ENCODE peak calls at places on chromosome 11, in eight cellular contexts. D is cardiac muscle cell; N is HepG2; C is foreskin fibroblast; J is CD8-positive, alpha-beta T cell; R is right lobe of liver; U is cardiac fibroblast; X is right atrium auricular region. F is an unnamed sample.

GRCh38 chr11:129750343-129751292 is 65.0 kb upstream of the TMEM45B start:
- DNase-seq in D (peak), N (peak), C (peak), J (peak), R (peak), U (peak), X (peak), F (peak)

GRCh38 chr11:123561046-123561781 is 93.2 kb downstream of the SCN3B start:
- DNase-seq in D (peak), N (peak), C (peak), J (no peak), R (no peak), U (peak), X (no peak), F (peak)

GRCh38 chr11:58880625-58881024 is 36.1 kb upstream of the GLYATL2 start:
- DNase-seq in D (no peak), N (peak), C (no peak), J (no peak), R (no peak), U (no peak), X (no peak), F (no peak)

GRCh38 chr11:69372589-69373250 is 78.8 kb downstream of the MYEOV start:
- DNase-seq in D (no peak), N (no peak), C (no peak), J (no peak), R (peak), U (no peak), X (peak), F (peak)

GRCh38 chr11:73267122-73267846 is 4.9 kb upstream of the P2RY6 start:
- DNase-seq in D (no peak), N (no peak), C (no peak), J (no peak), R (peak), U (no peak), X (peak), F (no peak)

GRCh38 chr11:69309800-69310280 is 15.9 kb downstream of the MYEOV start:
- DNase-seq in D (no peak), N (no peak), C (peak), J (no peak), R (peak), U (no peak), X (no peak), F (no peak)

GRCh38 chr11:121561716-121562115 is 108.9 kb upstream of the SORL1-AS1 start:
- DNase-seq in D (no peak), N (peak), C (no peak), J (no peak), R (no peak), U (no peak), X (no peak), F (no peak)

GRCh38 chr11:108819957-108820356 is 155.1 kb downstream of the DDX10 start:
- DNase-seq in D (no peak), N (no peak), C (no peak), J (no peak), R (no peak), U (no peak), X (no peak), F (no peak)

GRCh38 chr11:15653191-15653590 is 538.5 kb downstream of the INSC start:
- DNase-seq in D (no peak), N (no peak), C (no peak), J (no peak), R (no peak), U (no peak), X (no peak), F (no peak)

GRCh38 chr11:14411818-14412217 is 52.8 kb upstream of the RRAS2 start:
- DNase-seq in D (no peak), N (no peak), C (peak), J (no peak), R (no peak), U (peak), X (peak), F (no peak)

GRCh38 chr11:59221438-59221837 is 8.7 kb upstream of the MPEG1 start:
- DNase-seq in D (no peak), N (no peak), C (peak), J (no peak), R (no peak), U (peak), X (no peak), F (no peak)

GRCh38 chr11:76588455-76589325 is 81.9 kb downstream of the LRRC32 start:
- DNase-seq in D (no peak), N (no peak), C (peak), J (no peak), R (peak), U (peak), X (peak), F (no peak)

GRCh38 chr11:34616086-34616485 is 4.8 kb upstream of the EHF start:
- DNase-seq in D (no peak), N (no peak), C (no peak), J (no peak), R (no peak), U (no peak), X (no peak), F (no peak)

GRCh38 chr11:83310718-83311117 is 24.6 kb upstream of the CCDC90B start:
- DNase-seq in D (no peak), N (no peak), C (no peak), J (no peak), R (no peak), U (no peak), X (no peak), F (no peak)

GRCh38 chr11:47705722-47706121 is 9.4 kb downstream of the AGBL2 start:
- DNase-seq in D (no peak), N (no peak), C (no peak), J (no peak), R (no peak), U (no peak), X (no peak), F (no peak)

GRCh38 chr11:67055812-67056211 is 835 bp upstream of the RHOD start:
- DNase-seq in D (no peak), N (no peak), C (peak), J (no peak), R (no peak), U (peak), X (no peak), F (no peak)

GRCh38 chr11:17743808-17744119 is 9.2 kb downstream of the KCNC1 start:
- DNase-seq in D (no peak), N (no peak), C (peak), J (no peak), R (no peak), U (no peak), X (no peak), F (no peak)

GRCh38 chr11:110158317-110159200 is 65.4 kb downstream of the ZC3H12C start:
- DNase-seq in D (no peak), N (no peak), C (no peak), J (no peak), R (no peak), U (no peak), X (no peak), F (no peak)

GRCh38 chr11:64675417-64676252 is 47.4 kb downstream of the NRXN2 start:
- DNase-seq in D (peak), N (no peak), C (peak), J (no peak), R (no peak), U (peak), X (peak), F (no peak)

GRCh38 chr11:82792319-82792718 is 58.7 kb upstream of the FAM181B start:
- DNase-seq in D (no peak), N (no peak), C (no peak), J (no peak), R (no peak), U (no peak), X (no peak), F (no peak)

GRCh38 chr11:116427903-116428637 is 344.7 kb downstream of the BUD13 start:
- DNase-seq in D (peak), N (peak), C (no peak), J (no peak), R (no peak), U (no peak), X (no peak), F (no peak)

GRCh38 chr11:123194308-123195181 is 503 bp downstream of the CLMP start:
- DNase-seq in D (peak), N (no peak), C (peak), J (no peak), R (no peak), U (peak), X (no peak), F (peak)

GRCh38 chr11:58659910-58660570 is 37.6 kb downstream of the CNTF start:
- DNase-seq in D (no peak), N (no peak), C (no peak), J (no peak), R (no peak), U (no peak), X (no peak), F (no peak)

GRCh38 chr11:23425379-23425778 is 565.1 kb upstream of the CCDC179 start:
- DNase-seq in D (no peak), N (no peak), C (peak), J (no peak), R (no peak), U (no peak), X (no peak), F (no peak)

GRCh38 chr11:121588747-121589146 is 136.0 kb upstream of the SORL1-AS1 start:
- DNase-seq in D (no peak), N (no peak), C (no peak), J (no peak), R (no peak), U (no peak), X (no peak), F (no peak)

GRCh38 chr11:129610125-129610524 is 205.5 kb upstream of the TMEM45B start:
- DNase-seq in D (no peak), N (no peak), C (no peak), J (no peak), R (no peak), U (no peak), X (no peak), F (no peak)

GRCh38 chr11:121687961-121688566 is 235.3 kb upstream of the SORL1-AS1 start:
- DNase-seq in D (peak), N (no peak), C (peak), J (no peak), R (no peak), U (peak), X (no peak), F (no peak)

GRCh38 chr11:96260067-96260511 is 82.9 kb downstream of the MAML2 start:
- DNase-seq in D (no peak), N (no peak), C (no peak), J (no peak), R (no peak), U (no peak), X (no peak), F (no peak)

GRCh38 chr11:17479284-17480214 is 2.9 kb upstream of the ABCC8 start:
- DNase-seq in D (peak), N (no peak), C (peak), J (no peak), R (no peak), U (peak), X (no peak), F (peak)

GRCh38 chr11:120181446-120181992 is 29.3 kb upstream of the OAF start:
- DNase-seq in D (no peak), N (no peak), C (no peak), J (no peak), R (peak), U (no peak), X (peak), F (no peak)

GRCh38 chr11:63613517-63614135 is 607 bp downstream of the PLAAT3 start:
- DNase-seq in D (peak), N (no peak), C (peak), J (no peak), R (peak), U (peak), X (peak), F (no peak)

GRCh38 chr11:15845261-15845660 is 511.1 kb downstream of the SOX6 start:
- DNase-seq in D (no peak), N (no peak), C (no peak), J (no peak), R (no peak), U (no peak), X (no peak), F (no peak)

GRCh38 chr11:34276465-34276864 is 81.3 kb downstream of the ABTB2 start:
- DNase-seq in D (no peak), N (no peak), C (no peak), J (no peak), R (no peak), U (no peak), X (no peak), F (no peak)

GRCh38 chr11:106961518-106961917 is 56.8 kb downstream of the GUCY1A2 start:
- DNase-seq in D (no peak), N (no peak), C (peak), J (no peak), R (no peak), U (peak), X (no peak), F (no peak)

GRCh38 chr11:120136356-120136755 is 1.6 kb downstream of the TRIM29 start:
- DNase-seq in D (no peak), N (no peak), C (no peak), J (no peak), R (peak), U (no peak), X (no peak), F (no peak)

GRCh38 chr11:101397941-101398340 is 185.9 kb downstream of the TRPC6 start:
- DNase-seq in D (no peak), N (no peak), C (no peak), J (no peak), R (no peak), U (no peak), X (no peak), F (no peak)

DNA sequence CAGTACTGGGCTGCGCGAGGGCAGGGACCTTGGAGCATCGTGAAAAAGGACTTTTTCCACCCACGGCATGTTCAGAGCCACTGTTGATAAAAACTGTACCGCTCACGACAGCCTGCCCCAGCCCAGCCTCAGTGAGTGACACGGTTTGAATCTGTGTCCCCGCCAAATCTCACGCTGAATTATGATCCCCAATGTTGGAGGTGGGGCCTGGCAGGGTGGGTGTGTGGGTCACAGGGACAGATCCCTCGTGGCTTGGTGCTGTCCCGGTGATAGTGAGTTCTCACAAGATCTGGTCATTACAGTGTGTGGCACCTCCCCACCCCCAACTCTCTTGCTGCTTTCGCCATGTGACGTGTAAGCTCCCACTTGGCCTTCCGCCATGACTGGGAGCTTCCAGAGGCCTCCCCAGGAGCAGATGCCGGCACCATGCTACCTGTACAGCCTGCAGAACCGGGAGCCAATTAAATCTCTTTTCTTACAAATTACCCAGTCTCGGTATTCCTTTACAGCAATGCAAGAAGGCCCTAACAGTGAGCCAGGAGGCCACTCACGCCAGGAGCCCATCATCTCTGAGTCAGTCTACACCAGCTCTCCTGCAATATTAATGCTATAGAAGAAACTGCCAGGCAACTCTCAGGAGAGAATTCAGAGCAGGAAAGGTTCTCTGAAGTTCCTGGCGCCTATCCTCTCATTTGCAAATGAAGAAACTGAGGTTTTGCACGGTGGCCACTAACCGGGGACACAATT is 1.3 kb downstream of the TOLLIP start:
- DNase-seq in D (no peak), N (no peak), C (peak), J (no peak), R (peak), U (no peak), X (no peak), F (no peak)
- TF ChIP-seq CTCF in D (no peak), N (no peak), C (no peak), J (no peak), R (no peak), U (no peak), X (no peak), F (no peak)

GRCh38 chr11:113806403-113806802 is 26.8 kb downstream of the CLDN25 start:
- DNase-seq in D (peak), N (peak), C (peak), J (no peak), R (peak), U (peak), X (no peak), F (no peak)
- TF ChIP-seq CTCF in D (peak), N (peak), C (peak), J (no peak), R (peak), U (peak), X (peak), F (peak)

DNA sequence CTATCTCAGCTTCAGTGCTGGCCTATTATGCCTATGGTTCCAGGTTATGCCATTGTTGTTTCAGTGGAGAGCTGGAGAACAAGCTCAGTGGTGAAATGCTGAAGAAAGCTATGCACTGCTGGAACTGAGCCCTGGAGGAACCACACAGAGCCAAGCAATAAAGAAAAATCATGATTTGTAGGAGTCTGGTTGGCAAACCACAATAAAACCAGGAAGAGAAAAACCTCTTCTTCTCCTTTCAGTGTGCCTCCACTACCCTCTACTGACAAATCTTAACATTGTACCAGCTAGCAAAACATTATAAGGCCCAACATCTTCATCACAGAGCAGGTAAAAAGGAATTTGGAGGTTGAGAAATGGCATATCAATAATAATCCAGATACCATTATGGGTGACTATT is 5.3 kb downstream of the OR51F2 start:
- DNase-seq in D (no peak), N (no peak), C (peak), J (no peak), R (no peak), U (peak), X (no peak), F (no peak)
- TF ChIP-seq CTCF in D (no peak), N (peak), C (no peak), J (no peak), R (no peak), U (peak), X (peak), F (peak)

DNA sequence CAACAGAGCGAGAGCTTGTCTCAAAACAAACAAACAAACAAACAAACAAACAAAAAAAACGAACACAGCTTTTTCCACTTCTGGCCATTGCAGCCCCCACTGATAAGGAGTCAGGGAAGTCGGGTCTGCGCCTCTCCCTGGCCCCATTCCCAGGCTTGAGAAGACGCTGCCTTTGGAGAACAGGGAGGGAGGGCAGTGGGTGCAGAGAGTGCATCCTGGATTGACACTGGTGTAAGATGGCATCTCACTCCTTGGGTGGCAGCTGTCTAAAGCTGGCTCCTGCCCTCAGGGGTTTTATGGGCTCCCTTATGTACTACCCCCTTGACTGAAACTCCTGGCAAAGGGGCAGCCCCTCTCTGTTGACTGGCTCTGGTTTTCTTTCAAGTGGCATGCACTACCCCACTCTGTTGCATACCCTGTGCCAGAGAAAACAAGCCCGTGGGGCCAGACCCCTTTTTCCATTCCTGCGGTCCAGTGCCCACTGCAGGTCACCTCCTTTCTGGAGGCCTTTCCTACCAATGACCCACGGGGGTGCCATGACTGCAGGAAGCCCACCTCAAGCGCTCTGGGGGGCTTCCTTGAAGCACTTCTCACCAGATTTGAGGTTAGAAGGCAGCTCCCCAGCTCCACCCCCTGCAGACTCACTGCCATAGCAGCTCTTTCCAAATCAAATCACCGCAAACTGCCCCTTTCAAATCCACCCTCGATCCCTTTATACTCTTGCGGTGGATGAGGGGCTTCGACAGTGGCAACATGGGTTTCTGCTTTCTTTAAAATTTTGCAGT is 12.7 kb downstream of the DRAP1 start:
- DNase-seq in D (no peak), N (no peak), C (peak), J (no peak), R (no peak), U (no peak), X (no peak), F (no peak)
- TF ChIP-seq CTCF in D (no peak), N (no peak), C (no peak), J (peak), R (no peak), U (no peak), X (no peak), F (no peak)

DNA sequence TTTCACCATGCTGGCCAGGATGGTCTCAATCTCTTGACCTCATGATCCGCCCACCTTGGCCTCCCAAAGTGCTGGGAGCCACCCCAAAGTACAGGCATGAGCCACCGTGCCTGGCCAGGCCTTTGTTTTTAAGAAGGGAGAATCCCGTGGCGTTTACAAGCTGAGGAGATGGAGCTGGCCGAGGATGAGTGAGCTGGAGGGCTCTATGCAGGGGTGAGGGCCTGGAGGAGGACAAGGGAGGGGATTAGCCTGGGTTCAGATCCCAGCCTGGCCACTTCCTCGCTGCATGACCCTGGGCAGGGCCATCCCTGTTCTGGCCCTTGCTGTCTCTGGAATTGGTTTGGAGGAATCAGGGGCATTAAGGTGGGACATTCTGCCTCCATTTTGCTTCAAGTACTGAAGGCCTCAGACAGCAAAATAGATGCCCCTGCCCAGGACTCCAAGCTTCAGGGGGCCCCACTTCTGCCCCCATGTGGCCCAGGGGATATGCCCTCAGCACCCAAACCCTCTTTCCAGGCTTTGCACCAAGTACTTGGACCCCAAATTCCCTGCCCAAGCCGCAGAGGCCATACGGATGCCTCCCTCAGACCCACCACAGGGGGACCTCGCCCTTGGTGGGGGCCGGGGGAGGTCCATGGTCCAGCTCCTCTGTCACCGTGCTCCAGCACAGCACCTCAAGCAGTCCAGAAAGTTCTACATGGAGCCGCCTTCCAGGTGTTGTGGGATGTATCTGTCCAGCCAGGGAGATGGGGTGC is 12.1 kb upstream of the LRP5 start:
- DNase-seq in D (no peak), N (no peak), C (no peak), J (no peak), R (no peak), U (no peak), X (no peak), F (no peak)
- TF ChIP-seq CTCF in D (no peak), N (peak), C (no peak), J (no peak), R (no peak), U (no peak), X (no peak), F (no peak)

GRCh38 chr11:27205779-27206549 is 157.1 kb downstream of the CCDC34 start:
- DNase-seq in D (no peak), N (no peak), C (no peak), J (no peak), R (no peak), U (no peak), X (no peak), F (no peak)

GRCh38 chr11:27205269-27205668 is 157.7 kb downstream of the CCDC34 start:
- DNase-seq in D (no peak), N (no peak), C (peak), J (no peak), R (no peak), U (no peak), X (no peak), F (no peak)

GRCh38 chr11:27207025-27207650 is 155.9 kb downstream of the CCDC34 start:
- DNase-seq in D (no peak), N (no peak), C (no peak), J (no peak), R (no peak), U (no peak), X (no peak), F (no peak)

GRCh38 chr11:27203077-27203476 is 159.9 kb downstream of the CCDC34 start:
- DNase-seq in D (no peak), N (no peak), C (no peak), J (no peak), R (no peak), U (no peak), X (no peak), F (no peak)

GRCh38 chr11:27204527-27204926 is 158.5 kb downstream of the CCDC34 start:
- DNase-seq in D (no peak), N (peak), C (peak), J (no peak), R (no peak), U (peak), X (no peak), F (no peak)
- TF ChIP-seq CTCF in D (no peak), N (peak), C (peak), J (no peak), R (peak), U (peak), X (peak), F (peak)

F was measured in progenitor cell of endocrine pancreas.